ENCODE peak calls at places on chromosomes 1 and 21, in four cellular contexts. S, M, V and Z are unnamed samples.

GRCh38 chr1:55046871-55047270 is 7.5 kb downstream of the PCSK9 start:
- DNase-seq in S (no peak), M (no peak), V (no peak), Z (no peak)

GRCh38 chr1:1677718-1678580 is 14.6 kb downstream of the SLC35E2B start:
- DNase-seq in M (peak), S (no peak), V (no peak), Z (peak)

GRCh38 chr1:79369091-79369490 is 362.6 kb upstream of the ADGRL4 start:
- DNase-seq in M (no peak), S (peak), V (no peak), Z (no peak)

GRCh38 chr1:159161001-159161718 is 10.3 kb upstream of the CADM3 start:
- DNase-seq in S (peak), M (peak), V (peak), Z (peak)

GRCh38 chr1:47417129-47418044 is 1.3 kb downstream of the FOXE3 start:
- DNase-seq in M (no peak), V (no peak), S (no peak), Z (no peak)

GRCh38 chr1:96362623-96363022 is 359.0 kb upstream of the PTBP2 start:
- DNase-seq in S (peak), M (no peak), V (no peak), Z (peak)

GRCh38 chr1:61253912-61254628 is 171.7 kb downstream of the NFIA start:
- DNase-seq in M (no peak), V (no peak), S (no peak), Z (no peak)

GRCh38 chr1:20126806-20127440 is 7.6 kb upstream of the PLA2G2D start:
- DNase-seq in V (no peak), M (no peak), S (no peak), Z (no peak)

GRCh38 chr1:206566976-206567375 is 45.3 kb downstream of the EIF2D start:
- DNase-seq in V (no peak), S (no peak), M (no peak), Z (no peak)

GRCh38 chr1:90955769-90956168 is 66.1 kb downstream of the ZNF644 start:
- DNase-seq in S (no peak), M (no peak), V (no peak), Z (no peak)

GRCh38 chr1:244603498-244603897 is 49.4 kb upstream of the DESI2 start:
- DNase-seq in M (peak), S (peak), V (peak), Z (peak)

GRCh38 chr1:53084589-53084971 is 22.6 kb downstream of the PODN start:
- DNase-seq in V (no peak), M (no peak), S (no peak), Z (no peak)

GRCh38 chr1:221712776-221713431 is 29.0 kb downstream of the DUSP10 start:
- DNase-seq in V (no peak), M (no peak), S (peak), Z (no peak)

GRCh38 chr21:20272791-20273362 is 725.3 kb upstream of the NCAM2 start:
- DNase-seq in V (no peak), M (no peak), S (no peak), Z (no peak)

GRCh38 chr21:37266515-37267221 is 466 bp downstream of the VPS26C start:
- DNase-seq in M (peak), V (peak), S (peak), Z (peak)

GRCh38 chr1:117606608-117607261 is 887 bp downstream of the TENT5C start:
- DNase-seq in V (peak), S (peak), M (peak), Z (peak)

GRCh38 chr1:231934797-231935196 is 308.2 kb downstream of the DISC1 start:
- DNase-seq in S (no peak), V (peak), M (no peak), Z (peak)

GRCh38 chr1:78143152-78143551 is 97.4 kb downstream of the GIPC2 start:
- DNase-seq in M (peak), S (peak), V (no peak), Z (no peak)

GRCh38 chr1:175708787-175709186 is 34.6 kb downstream of the TNR start:
- DNase-seq in V (no peak), M (peak), S (no peak), Z (no peak)

GRCh38 chr1:230864441-230864840 is 3.9 kb downstream of the C1orf198 start:
- DNase-seq in V (no peak), S (peak), M (no peak), Z (no peak)
- TF ChIP-seq EZH2phosphoT487 in V (no peak), S (no peak), M (no peak), Z (no peak)

DNA sequence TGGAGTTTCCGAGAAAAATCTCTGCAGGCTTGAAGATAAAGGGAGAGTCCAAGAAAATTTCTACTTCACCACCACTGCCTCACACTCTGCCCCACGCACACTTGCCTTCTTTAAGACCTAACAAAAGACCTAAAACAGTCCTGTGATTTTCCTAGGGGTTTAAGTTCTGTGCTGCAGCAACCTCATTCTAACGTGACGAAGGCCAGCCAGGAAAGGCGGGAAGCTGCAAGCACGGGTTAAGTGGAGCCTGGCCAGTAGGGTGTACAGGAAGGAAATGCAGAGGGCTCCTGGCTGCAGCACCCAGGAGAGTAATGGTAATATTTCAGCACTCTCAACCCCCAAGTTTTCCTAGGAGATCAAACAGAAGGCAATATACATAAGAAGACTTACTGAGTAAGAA is 1.5 kb downstream of the SPATA6 start:
- DNase-seq in V (peak), S (peak), M (no peak), Z (no peak)
- H2AFZ ChIP-seq in V (no peak), S (peak), M (no peak), Z (no peak)

GRCh38 chr1:15966956-15967344 is 9.0 kb downstream of the ZBTB17 start:
- DNase-seq in V (no peak), M (no peak), S (no peak), Z (no peak)

GRCh38 chr1:15963968-15964648 is 11.8 kb downstream of the ZBTB17 start:
- DNase-seq in S (no peak), M (no peak), V (no peak), Z (no peak)

GRCh38 chr1:15968172-15968571 is 7.7 kb downstream of the ZBTB17 start:
- DNase-seq in V (no peak), M (no peak), S (no peak), Z (no peak)

GRCh38 chr1:15965228-15965767 is 10.6 kb downstream of the ZBTB17 start:
- DNase-seq in S (peak), M (no peak), V (no peak), Z (no peak)

DNA sequence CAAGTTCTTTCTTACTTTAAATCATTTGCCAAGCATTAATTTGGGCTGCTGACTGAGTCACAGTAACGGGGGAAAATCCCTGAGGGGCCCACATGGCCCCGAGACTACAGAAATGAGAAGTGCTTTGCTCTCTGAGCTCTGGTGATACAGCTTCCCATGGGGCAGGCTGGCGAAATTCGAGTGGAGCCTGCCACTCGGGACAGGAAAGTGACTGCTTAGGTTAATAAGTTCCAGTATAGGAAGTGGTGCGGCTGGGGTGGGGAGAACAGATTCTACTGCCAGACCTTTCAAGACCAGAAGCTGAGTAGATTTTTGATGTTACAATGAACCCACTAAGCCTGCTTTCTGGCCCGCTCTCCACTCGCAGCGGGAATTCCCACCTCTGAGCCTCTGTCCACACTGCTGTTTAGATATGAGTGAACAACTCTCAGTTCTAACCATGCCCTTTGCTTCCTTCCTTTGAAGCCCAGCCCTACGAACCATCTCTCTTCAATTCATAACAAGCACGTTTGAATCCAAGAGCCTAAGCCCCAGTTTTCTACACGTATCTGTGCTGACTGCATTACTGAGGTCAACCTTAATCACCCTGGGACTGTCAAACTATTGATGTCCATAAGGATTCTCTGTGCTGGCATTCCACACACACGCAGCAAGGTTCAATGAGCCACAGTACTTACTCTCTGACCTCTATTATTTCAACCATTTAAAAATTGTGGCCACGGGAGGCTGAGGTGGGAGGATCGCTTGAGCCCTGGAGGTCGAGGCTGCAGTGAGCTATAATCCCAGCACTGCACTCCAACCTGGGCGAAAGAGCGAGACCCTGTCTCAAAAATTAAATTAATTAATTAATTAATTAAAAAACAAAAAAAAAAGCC is 9.6 kb downstream of the ZBTB17 start:
- DNase-seq in V (no peak), M (no peak), S (peak), Z (no peak)
- TF ChIP-seq EZH2phosphoT487 in V (no peak), M (no peak), S (no peak), Z (no peak)

DNA sequence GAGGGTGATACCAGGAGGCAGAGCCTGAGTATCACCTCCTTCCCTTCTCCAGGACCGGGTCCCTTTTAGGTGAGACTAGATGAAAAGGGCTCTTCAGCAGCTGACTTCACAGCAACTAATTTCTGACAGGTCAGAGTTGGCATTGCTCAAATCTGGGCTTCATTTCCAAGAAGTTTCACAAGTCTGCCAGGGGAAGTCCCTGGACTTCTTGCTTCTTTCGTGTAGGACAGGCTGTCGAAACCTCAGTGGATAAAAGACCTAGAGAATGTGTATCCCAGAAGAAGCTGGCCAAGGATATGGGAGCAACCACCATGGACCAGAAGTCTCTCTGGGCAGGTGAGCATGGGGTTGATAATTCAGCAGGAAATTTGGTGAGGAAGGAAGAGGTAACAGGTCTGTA is at the start of gene CHI3L2:
- DNase-seq in S (peak), V (no peak), M (no peak), Z (no peak)
- H2AFZ ChIP-seq in S (peak), V (no peak), M (no peak), Z (no peak)

DNA sequence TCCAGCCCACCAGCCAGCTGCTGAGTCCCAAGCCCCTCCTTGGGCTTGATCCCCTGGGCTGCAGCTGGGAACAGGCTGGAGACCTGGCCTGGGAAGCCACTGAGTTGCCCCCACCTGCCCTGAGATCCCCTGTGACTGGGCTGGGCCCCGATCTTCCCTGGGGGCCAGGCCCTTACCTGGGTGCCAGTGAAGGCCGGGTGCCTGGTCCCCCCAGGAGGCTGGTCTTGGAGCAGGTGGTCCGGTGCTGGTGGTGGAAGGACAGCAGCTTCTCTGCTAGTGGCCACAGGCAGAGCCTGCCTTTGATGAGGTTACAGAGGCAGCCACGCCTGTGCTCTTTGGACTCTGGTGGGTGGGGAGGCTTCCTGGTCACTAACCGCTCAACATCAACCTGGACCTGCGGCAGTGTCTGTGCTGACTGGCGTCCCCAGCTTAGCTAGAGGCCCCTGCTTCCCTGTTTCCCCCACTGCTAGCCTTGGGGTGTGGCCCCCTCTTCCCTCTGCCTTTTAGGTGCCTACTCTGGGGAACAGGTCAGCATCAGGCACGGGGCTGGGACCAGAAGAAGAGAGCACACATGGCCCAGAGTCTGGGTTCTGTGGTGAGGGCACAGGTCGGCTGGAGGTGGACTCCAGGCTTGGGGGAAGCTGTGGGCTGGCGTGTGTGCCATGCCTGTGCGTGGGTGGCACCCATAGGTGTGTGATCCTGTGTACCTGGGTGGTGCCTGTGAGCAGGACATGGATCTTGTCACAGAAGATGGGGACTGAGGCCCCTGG is at the start of gene EPS8L3:
- DNase-seq in V (no peak), S (no peak), M (no peak), Z (peak)
- TF ChIP-seq EZH2phosphoT487 in V (no peak), S (no peak), M (no peak), Z (no peak)